ENCODE peak calls at places on chromosomes 6 and 20, in four cellular contexts. One of them, this sample, is unnamed.

GRCh38 chr6:74705451-74705850 is 500.4 kb downstream of the COL12A1 start:
- DNase-seq in GM12878: no peak
- DNase-seq in HepG2: no peak
- DNase-seq in SK-N-SH: no peak
- DNase-seq in this sample: no peak

GRCh38 chr6:55704421-55704820 is 125.4 kb upstream of the HMGCLL1 start:
- DNase-seq in GM12878: no peak
- DNase-seq in HepG2: no peak
- DNase-seq in SK-N-SH: no peak
- DNase-seq in this sample: no peak

GRCh38 chr6:138577151-138577915 is 78.0 kb upstream of the NHSL1 start:
- DNase-seq in GM12878: peak; percentile 16
- DNase-seq in HepG2: no peak
- DNase-seq in SK-N-SH: no peak
- DNase-seq in this sample: no peak

GRCh38 chr6:161694995-161695394 is 421.1 kb upstream of the AGPAT4 start:
- DNase-seq in GM12878: no peak
- DNase-seq in HepG2: peak; percentile 13
- DNase-seq in SK-N-SH: no peak
- DNase-seq in this sample: no peak

GRCh38 chr6:44676826-44677433 is 289.4 kb downstream of the CDC5L start:
- DNase-seq in GM12878: no peak
- DNase-seq in HepG2: no peak
- DNase-seq in SK-N-SH: no peak
- DNase-seq in this sample: no peak

GRCh38 chr6:146545608-146546007 is 2.0 kb downstream of the RAB32 start:
- DNase-seq in GM12878: no peak
- DNase-seq in HepG2: no peak
- DNase-seq in SK-N-SH: no peak
- DNase-seq in this sample: no peak

GRCh38 chr20:58550661-58551060 is 35.5 kb upstream of the APCDD1L start:
- DNase-seq in GM12878: no peak
- DNase-seq in HepG2: no peak
- DNase-seq in SK-N-SH: peak; percentile 60
- DNase-seq in this sample: peak; percentile 26

GRCh38 chr6:91575032-91575431 is 988.2 kb upstream of the MAP3K7 start:
- DNase-seq in GM12878: peak; percentile 17
- DNase-seq in HepG2: no peak
- DNase-seq in SK-N-SH: no peak
- DNase-seq in this sample: no peak

GRCh38 chr6:54515013-54515412 is 206.8 kb downstream of the TINAG start:
- DNase-seq in GM12878: no peak
- DNase-seq in HepG2: no peak
- DNase-seq in SK-N-SH: no peak
- DNase-seq in this sample: no peak

GRCh38 chr6:108518714-108519576 is 41.8 kb upstream of the FOXO3 start:
- DNase-seq in GM12878: no peak
- DNase-seq in HepG2: peak; percentile 24
- DNase-seq in SK-N-SH: peak; percentile 30
- DNase-seq in this sample: no peak

GRCh38 chr20:61608275-61609085 is 356.4 kb downstream of the CDH4 start:
- DNase-seq in GM12878: no peak
- DNase-seq in HepG2: peak; percentile 43
- DNase-seq in SK-N-SH: no peak
- DNase-seq in this sample: no peak

GRCh38 chr6:24255676-24256075 is 102.2 kb downstream of the DCDC2 start:
- DNase-seq in GM12878: peak; percentile 39
- DNase-seq in HepG2: no peak
- DNase-seq in SK-N-SH: no peak
- DNase-seq in this sample: no peak

DNA sequence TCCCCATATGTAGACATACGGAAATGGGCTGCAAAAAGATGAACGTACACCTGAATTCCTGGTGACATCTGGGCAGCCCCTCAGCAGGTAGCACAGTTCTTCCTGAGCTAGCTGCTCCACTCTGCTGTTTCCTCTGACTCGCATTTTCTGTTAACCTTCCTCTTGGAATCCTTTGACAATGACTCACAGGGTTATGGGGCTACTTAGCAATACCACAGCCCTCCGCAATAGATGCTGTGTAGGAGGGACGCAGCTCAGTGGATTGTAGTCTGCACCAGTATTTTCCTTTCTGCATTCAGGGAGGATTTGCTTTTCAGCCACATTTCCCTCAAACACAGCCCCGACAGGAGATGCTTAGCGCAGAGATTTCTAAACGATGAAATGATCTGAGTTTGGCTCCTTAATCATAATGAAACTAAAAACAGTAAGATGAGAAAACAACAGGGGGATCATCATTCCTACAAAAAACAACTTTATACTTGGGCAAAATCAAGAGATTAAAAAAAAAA is 12.4 kb downstream of the BACH2 start:
- DNase-seq in GM12878: no peak
- DNase-seq in HepG2: no peak
- DNase-seq in SK-N-SH: no peak
- DNase-seq in this sample: no peak
- H3K79me2 ChIP-seq in GM12878: no peaks in the 10 kb centered on the region
- H3K79me2 ChIP-seq in HepG2: no peaks in the 10 kb centered on the region
- H3K79me2 ChIP-seq in SK-N-SH: no peaks in the 10 kb centered on the region
- H3K79me2 ChIP-seq in this sample: no peaks in the 10 kb centered on the region

GRCh38 chr6:63935732-63936131 is 300.1 kb downstream of the PHF3 start:
- DNase-seq in GM12878: no peak
- DNase-seq in HepG2: no peak
- DNase-seq in SK-N-SH: no peak
- DNase-seq in this sample: no peak

GRCh38 chr6:63941747-63942470 is 306.3 kb downstream of the PHF3 start:
- DNase-seq in GM12878: no peak
- DNase-seq in HepG2: peak; percentile 94
- DNase-seq in SK-N-SH: no peak
- DNase-seq in this sample: no peak

GRCh38 chr6:63930848-63931247 is 295.2 kb downstream of the PHF3 start:
- DNase-seq in GM12878: no peak
- DNase-seq in HepG2: no peak
- DNase-seq in SK-N-SH: no peak
- DNase-seq in this sample: no peak

GRCh38 chr6:63936399-63936798 is 300.8 kb downstream of the PHF3 start:
- DNase-seq in GM12878: no peak
- DNase-seq in HepG2: peak; percentile 22
- DNase-seq in SK-N-SH: no peak
- DNase-seq in this sample: no peak
- TF ChIP-seq TCF12 in GM12878: no peak
- TF ChIP-seq TCF12 in HepG2: no peak
- TF ChIP-seq TCF12 in SK-N-SH: no peak
- TF ChIP-seq TCF12 in this sample: no peak

GRCh38 chr6:43171284-43172126 is 436 bp downstream of the SRF start:
- DNase-seq in GM12878: no peak
- DNase-seq in HepG2: no peak
- DNase-seq in SK-N-SH: peak; percentile 93
- DNase-seq in this sample: peak; percentile 64

GRCh38 chr6:43170452-43171283 is at the start of gene SRF:
- DNase-seq in GM12878: peak; percentile 93
- DNase-seq in HepG2: peak; percentile 99
- DNase-seq in SK-N-SH: peak; percentile 78
- DNase-seq in this sample: peak; percentile 98

GRCh38 chr6:43173496-43174262 is 2.6 kb downstream of the SRF start:
- DNase-seq in GM12878: no peak
- DNase-seq in HepG2: no peak
- DNase-seq in SK-N-SH: no peak
- DNase-seq in this sample: no peak

GRCh38 chr6:43174263-43175112 is 3.4 kb downstream of the SRF start:
- DNase-seq in GM12878: peak; percentile 98
- DNase-seq in HepG2: peak; percentile 99
- DNase-seq in SK-N-SH: peak; percentile 95
- DNase-seq in this sample: peak; percentile 90

DNA sequence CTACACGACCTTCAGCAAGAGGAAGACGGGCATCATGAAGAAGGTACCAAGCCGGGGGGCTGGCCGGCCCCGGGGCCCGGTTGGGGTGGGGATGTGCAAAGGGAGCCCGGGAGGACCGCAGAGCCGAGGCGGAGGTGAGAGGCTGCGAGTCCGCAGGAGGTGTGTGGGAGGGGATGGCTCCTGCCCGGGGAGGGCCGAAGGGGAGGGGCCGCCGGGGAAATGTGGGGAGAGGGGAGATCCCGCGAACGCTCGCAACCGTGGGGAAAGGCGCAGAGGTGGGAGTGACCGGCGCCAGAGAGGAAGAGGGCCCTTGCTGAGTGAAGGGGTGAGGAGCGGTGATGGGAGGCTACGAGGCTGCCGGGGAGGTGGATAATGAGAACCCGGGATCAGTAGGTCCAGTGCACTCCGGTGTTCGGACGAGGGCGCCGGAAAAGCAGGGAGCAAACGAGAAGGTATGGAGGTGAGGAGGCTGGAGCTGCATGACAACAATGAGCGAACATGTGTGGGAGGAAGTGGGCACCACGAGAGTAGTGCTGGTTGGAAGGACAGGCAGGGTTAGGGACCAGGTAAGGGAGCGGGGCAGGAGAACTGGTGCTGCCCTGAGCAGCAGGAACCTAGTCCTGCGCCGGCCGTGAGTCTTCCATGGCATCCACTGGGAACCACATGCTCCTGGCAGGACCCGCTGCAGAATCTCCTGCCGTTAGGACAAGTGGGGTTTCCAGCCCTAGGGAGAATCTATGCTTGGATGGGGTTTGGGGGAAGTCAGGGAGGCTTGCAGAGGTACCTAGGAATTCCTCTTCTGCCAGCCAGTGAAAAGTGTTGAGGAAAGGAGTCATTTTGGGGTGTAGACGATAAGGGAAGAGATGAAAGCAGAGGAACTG is 1.3 kb downstream of the SRF start:
- DNase-seq in GM12878: no peak
- DNase-seq in HepG2: peak; percentile 29
- DNase-seq in SK-N-SH: peak; percentile 74
- DNase-seq in this sample: peak; percentile 66
- H3K79me2 ChIP-seq in GM12878: peaks cover 48% of the 10 kb centered on the region
- H3K79me2 ChIP-seq in HepG2: peaks cover 36% of the 10 kb centered on the region
- H3K79me2 ChIP-seq in SK-N-SH: peaks cover 44% of the 10 kb centered on the region
- H3K79me2 ChIP-seq in this sample: peaks cover 28% of the 10 kb centered on the region

DNA sequence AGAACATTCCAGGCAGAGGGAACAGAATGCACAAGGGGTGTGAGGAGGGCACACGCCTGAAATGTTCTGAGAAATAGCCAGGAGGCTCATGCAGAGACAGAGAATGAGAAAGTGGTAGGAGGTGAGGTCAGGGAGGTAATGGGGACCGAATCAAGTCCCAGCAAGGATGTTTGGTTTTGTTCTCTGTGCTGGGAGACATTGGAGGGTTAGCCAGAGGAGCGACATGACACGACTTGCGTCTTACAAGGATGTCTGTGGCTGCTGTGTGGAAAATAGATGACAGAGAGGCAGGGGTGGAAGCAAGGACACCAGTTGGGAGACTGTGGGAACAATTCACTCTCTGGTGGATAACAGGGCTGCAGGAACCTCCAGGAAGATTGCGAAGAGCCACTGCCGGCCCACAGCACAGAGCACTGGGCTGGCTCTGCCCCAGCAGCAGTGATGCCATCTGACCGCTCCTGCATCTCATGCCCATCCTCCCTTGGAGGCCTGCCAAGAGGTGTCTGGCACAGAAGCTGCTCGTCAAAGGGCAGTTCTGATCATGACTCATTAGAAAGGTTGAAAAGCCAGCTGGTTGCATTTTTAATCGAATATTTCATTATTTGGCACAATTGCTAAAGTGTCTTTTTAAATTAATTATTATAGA is 57.7 kb upstream of the CD83 start:
- DNase-seq in GM12878: no peak
- DNase-seq in HepG2: no peak
- DNase-seq in SK-N-SH: peak; percentile 79
- DNase-seq in this sample: no peak
- TF ChIP-seq TCF12 in GM12878: no peak
- TF ChIP-seq TCF12 in HepG2: no peak
- TF ChIP-seq TCF12 in SK-N-SH: peak; percentile 87
- TF ChIP-seq TCF12 in this sample: no peak

GRCh38 chr6:21836772-21837460 is 243.4 kb downstream of the SOX4 start:
- DNase-seq in GM12878: no peak
- DNase-seq in HepG2: no peak
- DNase-seq in SK-N-SH: peak; percentile 63
- DNase-seq in this sample: no peak
- H3K79me2 ChIP-seq in GM12878: no peaks in the 10 kb centered on the region
- H3K79me2 ChIP-seq in HepG2: no peaks in the 10 kb centered on the region
- H3K79me2 ChIP-seq in SK-N-SH: peaks cover 3% of the 10 kb centered on the region
- H3K79me2 ChIP-seq in this sample: peaks cover 73% of the 10 kb centered on the region

GRCh38 chr6:120355822-120356221 is 978.5 kb downstream of the TBC1D32 start:
- DNase-seq in GM12878: no peak
- DNase-seq in HepG2: no peak
- DNase-seq in SK-N-SH: peak; percentile 1
- DNase-seq in this sample: no peak
- TF ChIP-seq TCF12 in GM12878: no peak
- TF ChIP-seq TCF12 in HepG2: no peak
- TF ChIP-seq TCF12 in SK-N-SH: peak; percentile 90
- TF ChIP-seq TCF12 in this sample: no peak

GRCh38 chr6:157840776-157841175 is 17.7 kb downstream of the SNX9 start:
- DNase-seq in GM12878: no peak
- DNase-seq in HepG2: no peak
- DNase-seq in SK-N-SH: no peak
- DNase-seq in this sample: no peak
- H3K79me2 ChIP-seq in GM12878: no peaks in the 10 kb centered on the region
- H3K79me2 ChIP-seq in HepG2: peaks cover 75% of the 10 kb centered on the region
- H3K79me2 ChIP-seq in SK-N-SH: peaks cover 98% of the 10 kb centered on the region
- H3K79me2 ChIP-seq in this sample: peaks cover 96% of the 10 kb centered on the region

DNA sequence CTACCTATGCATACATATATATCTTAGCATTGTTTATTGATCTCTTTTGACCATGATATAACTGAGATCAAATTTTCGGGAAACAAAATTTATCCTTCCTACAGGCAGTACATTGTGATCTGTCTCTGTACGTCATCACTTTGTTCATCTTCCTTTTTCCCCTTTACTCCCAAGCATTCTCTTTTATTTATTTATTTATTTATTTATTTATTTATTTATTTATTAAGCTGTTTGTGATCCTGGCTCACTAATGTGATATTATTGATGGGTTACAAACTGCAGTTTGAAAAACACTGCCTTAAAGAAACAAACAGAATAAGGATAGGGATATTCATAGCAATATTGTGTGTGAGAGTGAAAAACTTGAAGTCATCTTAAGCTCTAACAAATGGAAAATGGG is 51.2 kb downstream of the MACROD2 start:
- DNase-seq in GM12878: no peak
- DNase-seq in HepG2: no peak
- DNase-seq in SK-N-SH: no peak
- DNase-seq in this sample: no peak
- TF ChIP-seq TCF12 in GM12878: no peak
- TF ChIP-seq TCF12 in HepG2: no peak
- TF ChIP-seq TCF12 in SK-N-SH: no peak
- TF ChIP-seq TCF12 in this sample: no peak

This sample was measured in H1.